ENCODE peak calls at places on chromosomes 13 and 19, in four cellular contexts. Z is WTC11, E is SK-N-SH, C is K562. J is an unnamed sample.

GRCh38 chr13:95485045-95485517 is 67.4 kb upstream of the CLDN10 start:
- DNase-seq in Z (no peak), E (peak; percentile 50), C (peak; percentile 55), J (no peak)

GRCh38 chr13:41352935-41353801 is 42.1 kb downstream of the NAA16 start:
- DNase-seq in Z (no peak), E (peak; percentile 55), C (peak; percentile 35), J (peak; percentile 30)

GRCh38 chr13:80361883-80362327 is 21.0 kb upstream of the SPRY2 start:
- DNase-seq in Z (no peak), E (no peak), C (peak; percentile 46), J (no peak)

GRCh38 chr19:2852598-2852997 is 11.3 kb downstream of the ZNF555 start:
- DNase-seq in Z (no peak), E (no peak), C (no peak), J (no peak)

GRCh38 chr19:10416083-10416379 is 4.3 kb upstream of the PDE4A start:
- DNase-seq in Z (no peak), E (no peak), C (no peak), J (no peak)

GRCh38 chr19:3276341-3276799 is 51.9 kb downstream of the CELF5 start:
- DNase-seq in Z (peak; percentile 98), E (peak; percentile 86), C (peak; percentile 84), J (no peak)

GRCh38 chr13:114089341-114089740 is 43.1 kb downstream of the RASA3 start:
- DNase-seq in Z (peak; percentile 11), E (no peak), C (no peak), J (no peak)

GRCh38 chr13:23570099-23570926 is at the start of gene TNFRSF19:
- DNase-seq in Z (no peak), E (peak; percentile 80), C (peak; percentile 17), J (no peak)

GRCh38 chr13:30877335-30877734 is 28.7 kb upstream of the MEDAG start:
- DNase-seq in Z (no peak), E (no peak), C (no peak), J (no peak)

GRCh38 chr13:44393391-44393790 is 19.8 kb downstream of the SERP2 start:
- DNase-seq in Z (no peak), E (no peak), C (no peak), J (no peak)

GRCh38 chr19:9931629-9932028 is 4.7 kb downstream of the OLFM2 start:
- DNase-seq in Z (no peak), E (no peak), C (no peak), J (no peak)

GRCh38 chr19:48726573-48726972 is 7.0 kb upstream of the MAMSTR start:
- DNase-seq in Z (no peak), E (no peak), C (no peak), J (no peak)

GRCh38 chr19:24177686-24178085 is 90.7 kb downstream of the ZNF254 start:
- DNase-seq in Z (no peak), E (no peak), C (no peak), J (no peak)

GRCh38 chr19:6340493-6341201 is 7.2 kb upstream of the ACER1 start:
- DNase-seq in Z (no peak), E (no peak), C (peak; percentile 40), J (no peak)

GRCh38 chr19:15251749-15252397 is 19.6 kb upstream of the EPHX3 start:
- DNase-seq in Z (peak; percentile 83), E (peak; percentile 77), C (peak; percentile 38), J (no peak)

GRCh38 chr19:4191044-4191443 is 8.6 kb downstream of the ANKRD24 start:
- DNase-seq in Z (no peak), E (no peak), C (no peak), J (no peak)

GRCh38 chr13:78604782-78605611 is 1.6 kb upstream of the POU4F1 start:
- DNase-seq in Z (peak; percentile 47), E (peak; percentile 59), C (peak; percentile 53), J (no peak)

GRCh38 chr13:32426191-32426980 is 1.5 kb downstream of the N4BP2L1 start:
- DNase-seq in Z (no peak), E (no peak), C (no peak), J (peak; percentile 73)

GRCh38 chr13:46288570-46289259 is 77.0 kb downstream of the LRRC63 start:
- DNase-seq in Z (no peak), E (peak; percentile 39), C (peak; percentile 26), J (peak; percentile 19)

GRCh38 chr19:29504454-29504853 is 21.3 kb upstream of the VSTM2B start:
- DNase-seq in Z (no peak), E (no peak), C (no peak), J (no peak)

GRCh38 chr19:9584073-9584833 is at the start of gene ZNF121:
- DNase-seq in Z (peak; percentile 86), E (peak; percentile 87), C (peak; percentile 86), J (peak; percentile 61)

GRCh38 chr13:100833427-100833826 is 158.8 kb upstream of the TMTC4 start:
- DNase-seq in Z (no peak), E (no peak), C (no peak), J (no peak)

GRCh38 chr19:31289976-31290375 is 59.3 kb downstream of the TSHZ3 start:
- DNase-seq in Z (no peak), E (no peak), C (no peak), J (no peak)

GRCh38 chr19:40583283-40583682 is 6.6 kb downstream of the SHKBP1 start:
- DNase-seq in Z (no peak), E (no peak), C (no peak), J (no peak)

DNA sequence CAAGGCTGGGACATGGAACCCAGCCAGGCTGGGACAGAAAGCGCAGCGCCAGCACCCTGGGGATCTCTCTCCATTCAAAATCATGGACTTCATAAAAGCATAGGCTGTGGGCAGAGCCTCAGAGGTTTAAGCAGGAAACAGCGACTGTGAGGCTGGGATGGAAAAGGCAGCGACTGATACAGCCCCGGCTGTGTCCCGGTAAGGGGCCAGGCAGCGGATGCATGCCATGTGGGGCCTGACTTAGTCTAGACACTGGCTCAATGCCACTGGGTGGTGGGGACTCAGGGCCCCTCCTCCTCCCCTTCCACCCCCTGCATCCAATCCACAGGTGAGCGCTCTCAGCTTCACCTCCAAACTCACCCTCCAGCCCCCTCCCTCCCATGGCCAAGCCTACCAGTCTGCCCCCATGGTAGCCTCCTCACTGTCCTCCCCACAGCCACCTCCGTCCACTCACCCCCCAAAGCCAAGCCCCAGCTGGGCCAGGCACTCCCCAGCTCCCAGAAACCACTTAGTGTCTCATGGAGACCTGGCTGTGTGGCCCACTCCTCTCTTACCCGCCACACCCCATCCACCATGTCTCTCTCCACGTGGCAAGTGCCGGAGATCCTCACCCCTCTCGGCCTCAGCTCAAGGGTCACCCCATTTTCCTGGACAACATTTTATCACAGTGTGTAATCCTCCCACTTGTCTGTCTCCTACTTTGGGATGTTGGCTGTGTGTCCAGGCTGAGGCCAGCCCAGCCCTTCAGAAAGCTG is 70.9 kb downstream of the CEBPG start:
- DNase-seq in Z (no peak), E (no peak), C (no peak), J (no peak)
- TF ChIP-seq USF1 in Z (no peak), E (no peak), C (no peak), J (no peak)

GRCh38 chr13:73938375-73939070 is 195.7 kb downstream of the KLF12 start:
- DNase-seq in Z (no peak), E (no peak), C (no peak), J (no peak)
- TF ChIP-seq USF1 in Z (no peak), E (no peak), C (no peak), J (no peak)

DNA sequence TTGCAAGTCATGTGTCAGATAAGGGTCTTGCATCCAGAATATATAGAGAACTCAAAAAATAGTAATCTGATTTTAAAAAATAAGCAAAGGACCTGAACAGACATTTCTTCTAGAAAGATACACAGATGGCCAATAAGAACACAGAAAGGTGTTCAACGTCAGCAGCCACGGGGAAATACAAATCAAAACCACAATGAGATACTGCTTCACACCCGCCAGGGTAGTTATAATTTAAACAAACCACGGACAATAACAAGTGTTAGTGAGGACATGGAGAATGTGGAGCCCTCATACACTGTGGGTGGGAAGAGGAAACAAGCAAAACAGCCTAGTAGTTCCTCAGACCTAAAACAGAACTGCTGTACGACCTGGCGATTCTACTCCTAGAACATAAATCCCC is 26.6 kb upstream of the NAPA start:
- DNase-seq in Z (no peak), E (no peak), C (no peak), J (peak; percentile 13)
- TF ChIP-seq USF1 in Z (no peak), E (no peak), C (no peak), J (no peak)

DNA sequence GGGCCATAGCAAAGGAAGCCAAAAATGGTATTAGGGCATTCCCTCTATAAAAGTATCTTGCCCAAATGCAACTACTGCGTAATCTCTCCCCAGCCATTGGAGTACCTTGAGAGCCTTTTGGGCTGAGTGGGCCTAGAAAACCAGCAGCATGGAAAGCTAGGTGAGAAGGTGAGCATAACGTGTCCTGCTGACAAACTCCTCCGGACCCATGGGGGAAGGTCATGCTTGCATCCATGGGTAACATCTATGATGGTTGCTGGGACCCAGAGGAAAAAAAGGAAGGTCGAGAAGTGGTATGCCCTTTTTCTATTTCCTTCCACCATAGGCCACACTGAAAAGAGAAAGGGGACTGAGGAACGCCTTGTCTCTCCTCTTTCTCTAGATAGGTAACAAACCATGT is 57.4 kb downstream of the ZNF728 start:
- DNase-seq in Z (no peak), E (no peak), C (no peak), J (no peak)
- TF ChIP-seq USF1 in Z (no peak), E (no peak), C (no peak), J (no peak)

J was measured in GM12878.